ENCODE peak calls at places on chromosome 2, in four cellular contexts. Q is HepG2, P is SK-N-SH, E is K562. O is an unnamed sample.

GRCh38 chr2:238426568-238427434 is at the start of gene ASB1:
- DNase-seq in Q (peak), P (peak), E (peak), O (peak)

GRCh38 chr2:125397535-125398251 is 1258.3 kb upstream of the GYPC start:
- DNase-seq in E (no peak), P (no peak), Q (no peak), O (no peak)

GRCh38 chr2:200054681-200055468 is 99.5 kb downstream of the MAIP1 start:
- DNase-seq in P (no peak), E (no peak), Q (peak), O (peak)

GRCh38 chr2:20603791-20604190 is 47.1 kb downstream of the HS1BP3 start:
- DNase-seq in E (no peak), Q (no peak), P (no peak), O (no peak)

GRCh38 chr2:141399270-141399669 is 731.5 kb downstream of the LRP1B start:
- DNase-seq in Q (peak), E (no peak), P (no peak), O (no peak)

GRCh38 chr2:47048801-47049480 is 106.2 kb downstream of the STPG4 start:
- DNase-seq in Q (no peak), E (no peak), P (no peak), O (no peak)

GRCh38 chr2:16614314-16614860 is 51.2 kb downstream of the CYRIA start:
- DNase-seq in E (no peak), P (no peak), Q (no peak), O (no peak)

GRCh38 chr2:160970052-160970846 is 190.0 kb upstream of the TANK start:
- DNase-seq in Q (peak), E (peak), P (peak), O (peak)

GRCh38 chr2:239878686-239879085 is 146.5 kb downstream of the NDUFA10 start:
- DNase-seq in P (no peak), E (no peak), Q (no peak), O (no peak)

GRCh38 chr2:73968357-73968937 is 16.3 kb upstream of the TET3 start:
- DNase-seq in P (no peak), E (no peak), Q (no peak), O (no peak)

GRCh38 chr2:100257939-100258338 is 64.4 kb downstream of the LONRF2 start:
- DNase-seq in E (no peak), Q (no peak), P (no peak), O (no peak)

GRCh38 chr2:65450395-65450794 is 18.0 kb upstream of the SPRED2 start:
- DNase-seq in E (no peak), P (no peak), Q (no peak), O (no peak)

GRCh38 chr2:128436498-128437180 is 118.0 kb upstream of the HS6ST1 start:
- DNase-seq in E (no peak), Q (no peak), P (no peak), O (no peak)

GRCh38 chr2:97747716-97748115 is 34.3 kb downstream of the ZAP70 start:
- DNase-seq in P (no peak), Q (no peak), E (no peak), O (no peak)

GRCh38 chr2:139685590-139685989 is 905.4 kb upstream of the NXPH2 start:
- DNase-seq in P (no peak), E (no peak), Q (no peak), O (no peak)

GRCh38 chr2:62410926-62411456 is 95.0 kb downstream of the TMEM17 start:
- DNase-seq in E (no peak), Q (no peak), P (no peak), O (no peak)

GRCh38 chr2:44708646-44709000 is 232.9 kb upstream of the SIX3 start:
- DNase-seq in E (no peak), P (no peak), Q (no peak), O (no peak)

DNA sequence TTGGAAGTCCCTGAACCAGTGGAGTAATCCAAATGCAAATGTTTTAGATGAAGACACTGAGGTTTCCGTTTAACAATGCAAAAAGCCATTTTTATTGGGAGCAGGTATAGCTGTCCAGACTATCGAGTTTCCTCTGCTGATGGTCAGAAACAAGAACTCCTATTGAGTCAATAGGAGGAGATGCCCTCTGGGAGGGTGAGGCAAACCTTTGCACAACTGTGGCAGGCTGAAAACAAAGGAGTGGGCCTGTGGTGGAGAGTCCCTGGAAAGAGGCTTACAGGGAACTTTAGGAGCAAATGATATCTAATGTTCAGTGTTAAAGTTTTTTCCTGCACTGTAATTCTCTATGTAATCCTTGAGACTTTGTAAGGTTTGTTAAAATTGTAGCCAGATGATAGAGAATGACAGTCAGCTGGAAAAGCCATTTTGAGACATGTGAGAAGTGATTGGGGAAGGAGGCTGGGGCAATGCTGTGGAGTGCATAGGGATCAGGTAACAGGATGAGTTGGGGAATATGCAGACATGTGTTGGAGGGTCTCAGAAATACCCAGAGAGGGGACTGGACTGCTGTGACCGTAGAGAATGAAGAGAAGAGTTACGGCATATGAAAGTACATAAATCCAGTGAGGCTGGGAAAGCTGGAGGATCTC is 15.1 kb upstream of the EML4 start:
- DNase-seq in P (no peak), Q (no peak), E (no peak), O (no peak)
- TF ChIP-seq ELF1 in P (no peak), Q (no peak), E (no peak), O (no peak)

DNA sequence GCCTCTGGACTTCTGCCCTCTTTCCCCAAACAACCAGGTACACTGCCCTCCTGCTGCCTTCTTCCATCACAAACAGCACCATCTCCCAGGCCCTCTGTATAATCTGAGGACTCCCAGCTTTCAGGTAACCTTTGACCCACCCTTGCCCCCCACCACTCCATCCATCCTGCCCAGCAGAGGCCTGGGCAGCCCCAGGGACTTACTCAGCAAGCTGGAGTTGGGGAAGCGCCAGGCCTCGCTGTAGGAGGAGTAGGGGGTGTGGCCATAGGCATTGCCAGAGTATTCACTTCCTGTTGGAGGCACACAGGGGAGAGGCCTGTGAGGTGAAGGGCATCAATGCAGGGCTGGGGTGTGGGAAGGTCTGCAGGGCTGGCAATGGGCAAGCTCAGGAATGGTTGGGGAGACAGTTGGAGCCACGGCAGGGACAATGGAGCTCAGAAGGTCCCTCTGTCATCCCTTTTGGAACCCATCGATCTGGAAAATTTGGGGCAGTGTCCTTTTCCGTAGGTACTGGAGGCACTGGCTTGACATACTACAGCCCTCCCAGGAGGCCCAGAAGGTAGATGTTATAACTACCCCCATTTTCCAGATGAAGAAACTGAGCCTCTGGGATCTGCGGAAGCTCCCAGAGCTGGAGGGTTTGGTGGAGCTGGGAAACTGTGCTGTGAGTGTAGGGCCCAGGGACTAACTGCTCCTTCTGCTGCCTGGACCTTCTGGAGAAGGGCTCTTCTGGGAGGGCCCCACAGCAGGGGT is 46.3 kb downstream of the PSD4 start:
- DNase-seq in P (no peak), E (peak), Q (peak), O (peak)
- TF ChIP-seq ELF1 in P (no peak), E (peak), Q (peak), O (no peak)

GRCh38 chr2:173772205-173772604 is 193.0 kb downstream of the SP3 start:
- DNase-seq in Q (no peak), P (no peak), E (no peak), O (no peak)
- TF ChIP-seq ELF1 in Q (no peak), P (no peak), E (no peak), O (no peak)

GRCh38 chr2:69097908-69098655 is 85.1 kb downstream of the ANTXR1 start:
- DNase-seq in Q (no peak), E (peak), P (no peak), O (no peak)
- TF ChIP-seq ELF1 in Q (no peak), E (no peak), P (no peak), O (no peak)

O was measured in HCT116.